ENCODE peak calls at places on chromosomes 7 and 10, in nine cellular contexts. B, Y, A, X, L, E, H, I and J are unnamed samples. For H3K9me3, the result is how much of the 10 kb centered on the place peaks cover.

GRCh38 chr7:30164567-30164966 is 29.8 kb downstream of the MTURN start:
- DNase-seq in A (no peak), I (no peak), B (no peak), H (no peak), L (peak), Y (no peak), E (no peak), X (no peak), J (peak)

GRCh38 chr10:79927111-79927828 is 21.6 kb downstream of the SFTPD start:
- DNase-seq in A (no peak), I (no peak), B (no peak), E (peak), L (no peak), Y (peak), H (peak), X (no peak), J (no peak)

GRCh38 chr10:111835562-111835961 is 348.0 kb downstream of the GPAM start:
- DNase-seq in X (no peak), I (no peak), E (no peak), L (no peak), A (peak), B (no peak), H (no peak), Y (no peak), J (peak)

GRCh38 chr10:59361659-59362183 is 628 bp downstream of the FAM13C start:
- DNase-seq in A (no peak), E (no peak), Y (no peak), L (no peak), B (no peak), X (no peak), H (no peak), I (no peak), J (no peak)

GRCh38 chr10:132434405-132435005 is 37.5 kb downstream of the PWWP2B start:
- DNase-seq in E (peak), L (no peak), B (peak), A (peak), Y (no peak), I (no peak), H (peak), X (peak), J (peak)

GRCh38 chr10:92239600-92240288 is 51.1 kb downstream of the CPEB3 start:
- DNase-seq in L (peak), Y (peak), E (peak), A (peak), B (peak), H (peak), I (peak), X (peak), J (peak)

GRCh38 chr10:92208736-92209135 is 82.1 kb downstream of the CPEB3 start:
- DNase-seq in E (no peak), L (no peak), A (no peak), Y (no peak), H (no peak), B (no peak), I (no peak), X (no peak), J (no peak)

GRCh38 chr7:110677405-110677804 is 413.5 kb upstream of the LRRN3 start:
- DNase-seq in L (no peak), E (no peak), A (no peak), H (no peak), Y (no peak), B (no peak), I (no peak), X (no peak), J (no peak)

GRCh38 chr10:16845248-16845647 is 28.0 kb upstream of the RSU1 start:
- DNase-seq in I (no peak), X (no peak), L (no peak), A (no peak), E (no peak), B (no peak), H (no peak), Y (no peak), J (no peak)

GRCh38 chr7:149686001-149686400 is 87.4 kb downstream of the ZNF467 start:
- DNase-seq in H (no peak), A (no peak), B (no peak), X (no peak), E (no peak), Y (no peak), L (no peak), I (no peak), J (no peak)

GRCh38 chr10:99279626-99280111 is 44.0 kb upstream of the HPSE2 start:
- DNase-seq in I (no peak), X (no peak), B (no peak), E (no peak), Y (no peak), A (no peak), H (no peak), L (no peak), J (no peak)

GRCh38 chr10:66180651-66181318 is 745.1 kb upstream of the LRRTM3 start:
- DNase-seq in I (no peak), H (no peak), A (peak), L (peak), X (no peak), B (no peak), E (no peak), Y (no peak), J (peak)

GRCh38 chr10:111211756-111212155 is 134.9 kb downstream of the ADRA2A start:
- DNase-seq in B (no peak), X (no peak), L (no peak), A (no peak), E (no peak), Y (no peak), I (no peak), H (no peak), J (no peak)

GRCh38 chr7:76294344-76295024 is 8.0 kb upstream of the HSPB1 start:
- DNase-seq in A (peak), B (peak), E (peak), H (peak), Y (peak), I (peak), L (peak), X (peak), J (peak)

GRCh38 chr7:1533569-1534329 is 3.2 kb downstream of the MAFK start:
- DNase-seq in Y (no peak), B (peak), A (no peak), X (peak), H (peak), I (no peak), E (no peak), L (no peak), J (no peak)

GRCh38 chr7:128795129-128795528 is 3.4 kb downstream of the CCDC136 start:
- DNase-seq in X (no peak), A (no peak), E (no peak), B (no peak), L (peak), H (no peak), Y (no peak), I (no peak), J (no peak)

GRCh38 chr10:78893217-78893616 is 175.5 kb upstream of the ZMIZ1 start:
- DNase-seq in I (no peak), A (no peak), L (no peak), X (no peak), Y (no peak), E (no peak), B (no peak), H (no peak), J (no peak)

GRCh38 chr10:95513941-95514392 is 47.2 kb downstream of the SORBS1 start:
- DNase-seq in I (no peak), X (peak), B (peak), A (no peak), H (peak), L (no peak), Y (no peak), E (no peak), J (no peak)

GRCh38 chr7:110442386-110442837 is 648.5 kb upstream of the LRRN3 start:
- DNase-seq in X (no peak), E (no peak), B (no peak), A (peak), H (no peak), L (peak), I (peak), Y (no peak), J (peak)

GRCh38 chr7:68964060-68964459 is 634.2 kb upstream of the AUTS2 start:
- DNase-seq in X (no peak), E (no peak), L (peak), I (no peak), H (no peak), B (no peak), A (no peak), Y (no peak), J (no peak)

GRCh38 chr7:17312641-17313040 is 14.2 kb downstream of the AHR start:
- DNase-seq in Y (no peak), E (no peak), I (no peak), A (no peak), X (no peak), B (no peak), H (no peak), L (no peak), J (no peak)

GRCh38 chr10:79335470-79336235 is 11.6 kb upstream of the PPIF start:
- DNase-seq in L (no peak), H (no peak), X (no peak), Y (no peak), A (no peak), B (no peak), I (no peak), E (no peak), J (no peak)

GRCh38 chr7:137160236-137160635 is 183.3 kb downstream of the PTN start:
- DNase-seq in A (no peak), X (no peak), I (no peak), B (no peak), Y (no peak), L (no peak), H (no peak), E (no peak), J (no peak)

DNA sequence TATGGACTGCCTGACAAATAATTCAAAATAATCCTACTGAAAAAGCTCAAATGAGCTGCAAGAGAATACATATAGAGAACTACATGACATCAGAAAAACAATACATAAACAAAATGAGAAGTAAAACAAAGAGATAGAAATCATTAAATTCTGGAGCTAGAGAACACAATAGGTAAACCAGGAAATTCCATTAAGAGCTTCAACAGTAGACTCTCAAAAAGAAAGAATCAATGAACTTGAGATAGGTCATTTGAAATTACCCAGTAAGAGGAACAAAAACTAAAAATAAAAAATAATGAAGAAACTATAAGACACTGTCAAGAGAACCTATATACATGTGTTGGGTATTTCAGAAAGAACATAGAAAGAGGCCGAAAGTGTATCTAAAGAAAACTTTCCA is 186.3 kb downstream of the PTN start:
- DNase-seq in B (no peak), H (no peak), A (no peak), L (no peak), E (no peak), Y (no peak), X (no peak), I (no peak), J (no peak)
- H3K9me3 ChIP-seq in B (under half), H (under half), A (under half), L (under half), E (under half), Y (under half), X (under half), I (under half), J (under half)

GRCh38 chr10:113108948-113109347 is 158.9 kb downstream of the TCF7L2 start:
- DNase-seq in Y (no peak), B (no peak), H (peak), X (no peak), A (no peak), E (no peak), L (no peak), I (no peak), J (no peak)
- TF ChIP-seq CTCF in Y (no peak), B (no peak), H (no peak), X (no peak), A (no peak), E (no peak), L (no peak), I (no peak), J (no peak)

DNA sequence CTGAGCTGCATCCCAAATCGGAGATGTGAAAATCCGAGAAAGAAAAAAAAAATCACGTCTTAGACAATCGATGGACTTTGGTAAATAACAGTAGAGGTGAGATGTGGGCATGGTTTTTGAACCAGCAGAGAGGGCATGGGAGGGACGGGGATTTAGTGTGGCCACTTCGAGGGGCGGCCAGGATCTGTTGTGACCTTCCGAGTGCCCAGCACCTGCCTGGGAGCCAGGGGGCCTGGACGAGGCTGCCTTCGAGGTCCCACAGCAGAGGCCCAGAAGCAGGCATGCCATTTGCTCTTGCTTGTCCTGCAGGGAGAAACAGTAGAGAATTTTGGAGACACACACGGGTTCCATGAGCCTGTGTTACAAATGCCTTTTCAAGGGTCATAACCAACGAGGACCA is 469.7 kb upstream of the FOXK1 start:
- DNase-seq in X (no peak), L (no peak), Y (no peak), B (no peak), I (no peak), A (no peak), E (no peak), H (no peak), J (no peak)
- H3K9me3 ChIP-seq in X (under half), L (under half), Y (under half), B (under half), I (under half), A (under half), E (under half), H (under half), J (under half)

DNA sequence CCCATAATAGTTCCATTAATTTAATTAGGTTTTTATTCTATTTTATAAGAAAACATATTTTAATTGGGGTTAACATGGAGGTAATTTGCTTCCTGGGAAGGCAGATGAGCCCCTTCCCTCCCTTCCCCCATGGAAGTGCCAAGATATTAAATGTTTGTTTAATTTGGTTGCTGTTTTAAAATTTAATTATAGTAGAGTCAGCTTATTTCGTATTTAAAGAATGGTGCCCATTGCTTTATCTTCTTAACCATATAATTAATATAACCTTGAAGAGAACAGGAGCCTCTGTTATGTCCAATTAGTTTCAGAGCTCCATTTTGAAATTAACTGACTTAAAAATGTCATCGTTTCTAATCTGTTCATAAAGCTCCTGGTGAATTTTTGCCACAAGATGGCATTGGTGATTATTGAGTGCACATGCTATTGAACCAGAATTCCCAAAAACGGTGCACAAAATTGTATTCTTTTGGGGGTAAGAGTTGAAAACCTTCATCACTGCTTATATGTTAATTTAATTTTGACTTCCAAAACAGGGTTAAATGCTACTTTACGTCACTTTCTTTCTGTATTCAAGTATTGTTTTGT is 26.0 kb downstream of the KLHDC10 start:
- DNase-seq in Y (no peak), A (no peak), I (no peak), H (no peak), B (no peak), X (no peak), L (no peak), E (no peak), J (no peak)
- TF ChIP-seq CTCF in Y (no peak), A (no peak), I (no peak), H (no peak), B (no peak), X (peak), L (peak), E (no peak), J (no peak)

GRCh38 chr10:21661087-21661486 is 127.1 kb downstream of the MLLT10 start:
- DNase-seq in I (no peak), E (no peak), X (no peak), H (no peak), L (no peak), B (no peak), Y (no peak), A (no peak), J (no peak)

GRCh38 chr10:21662635-21663034 is 128.6 kb downstream of the MLLT10 start:
- DNase-seq in E (no peak), I (no peak), X (no peak), Y (no peak), L (no peak), A (no peak), B (no peak), H (no peak), J (no peak)

GRCh38 chr10:21661935-21662334 is 127.9 kb downstream of the MLLT10 start:
- DNase-seq in X (no peak), E (no peak), B (no peak), I (no peak), A (no peak), Y (no peak), H (no peak), L (no peak), J (no peak)
- H3K9me3 ChIP-seq in X (under half), E (under half), B (under half), I (under half), A (under half), Y (under half), H (under half), L (under half), J (under half)

GRCh38 chr10:9301148-9301547 is 1246.7 kb downstream of the GATA3 start:
- DNase-seq in A (no peak), B (no peak), L (no peak), I (no peak), X (no peak), E (no peak), Y (no peak), H (no peak), J (no peak)
- TF ChIP-seq CTCF in A (no peak), B (no peak), L (peak), I (peak), X (no peak), E (no peak), Y (no peak), H (no peak), J (no peak)

DNA sequence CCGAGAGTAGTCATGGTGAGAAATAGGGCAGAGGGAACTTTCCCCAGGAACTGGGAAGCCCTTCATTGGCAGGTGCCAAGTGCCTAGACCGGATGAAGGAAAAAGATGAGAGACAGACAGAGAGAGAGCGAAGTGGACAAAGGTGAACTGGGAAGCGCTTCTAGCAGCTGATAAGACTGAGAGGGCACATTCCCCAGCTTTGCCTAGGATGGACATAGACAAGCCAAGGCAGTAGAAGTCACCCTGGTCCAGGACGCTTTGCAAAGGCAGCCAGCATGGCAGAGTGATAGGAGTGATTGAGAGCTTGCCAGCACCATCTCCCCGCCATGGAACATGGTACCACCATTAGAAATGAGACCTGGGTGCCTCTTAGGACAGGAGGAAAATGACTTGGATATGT is 372.8 kb upstream of the MGMT start:
- DNase-seq in E (no peak), X (no peak), L (no peak), B (no peak), Y (no peak), I (no peak), H (no peak), A (no peak), J (no peak)
- H3K9me3 ChIP-seq in E (under half), X (under half), L (under half), B (under half), Y (under half), I (under half), H (under half), A (under half), J (under half)

DNA sequence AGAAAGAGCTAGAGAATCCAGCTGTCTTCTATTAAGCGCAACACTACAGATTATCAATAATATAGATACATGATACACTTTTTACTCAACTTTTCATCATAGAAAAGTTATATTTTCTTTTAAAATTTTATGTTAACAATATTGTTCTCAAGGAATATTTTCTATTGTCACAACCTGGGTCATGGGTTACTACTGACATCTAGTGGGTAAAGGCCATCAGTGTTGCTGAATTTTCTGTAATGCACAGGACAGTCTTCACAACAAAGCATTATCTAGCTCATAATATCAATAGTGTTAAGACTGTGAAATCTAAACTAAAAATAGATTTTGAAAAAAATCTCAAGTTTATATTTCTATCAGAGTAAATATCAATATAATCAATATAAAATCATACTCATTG is 209.8 kb downstream of the ZNF33B start:
- DNase-seq in Y (no peak), H (no peak), X (no peak), B (no peak), L (no peak), A (no peak), E (no peak), I (no peak), J (no peak)
- TF ChIP-seq CTCF in Y (no peak), H (peak), X (peak), B (no peak), L (peak), A (no peak), E (peak), I (peak), J (peak)